ENCODE peak calls at places on chromosomes 12 and 14, in nine cellular contexts. Q is T-cell; Y is nephron progenitor cell; F is activated T-cell treated with anti-CD3 and anti-CD28 coated beads, Interleukin-2, amount 50 U/mL, for 72 hours; D is HT1080; V is frontal cortex; A is PC-9; G is Karpas-422; U is NCI-H1930. P is an unnamed sample.

GRCh38 chr12:100391856-100392255 is 35.0 kb downstream of the SLC17A8 start:
- DNase-seq in Q (no peak), Y (no peak), F (no peak), D (no peak), V (no peak), A (no peak), G (no peak), U (no peak), P (no peak)

GRCh38 chr12:97471194-97471593 is 8.6 kb downstream of the RMST start:
- DNase-seq in Q (no peak), Y (no peak), F (no peak), D (no peak), V (no peak), A (no peak), G (no peak), U (no peak), P (no peak)

GRCh38 chr14:26867171-26867757 is 269.4 kb upstream of the NOVA1 start:
- DNase-seq in Q (no peak), Y (no peak), F (no peak), D (no peak), V (no peak), A (no peak), G (no peak), U (no peak), P (no peak)

GRCh38 chr12:67773896-67774295 is 125.4 kb downstream of the DYRK2 start:
- DNase-seq in Q (no peak), Y (no peak), F (no peak), D (no peak), V (no peak), A (no peak), G (no peak), U (no peak), P (no peak)

GRCh38 chr12:108313609-108314331 is 25.3 kb downstream of the CMKLR1 start:
- DNase-seq in Q (peak), Y (no peak), F (no peak), D (peak), V (no peak), A (no peak), G (peak), U (no peak), P (no peak)

GRCh38 chr14:69543341-69544249 is 31.1 kb downstream of the CCDC177 start:
- DNase-seq in Q (peak), Y (peak), F (peak), D (peak), V (peak), A (peak), G (no peak), U (no peak), P (peak)

GRCh38 chr12:64714551-64714968 is 44.6 kb downstream of the GNS start:
- DNase-seq in Q (peak), Y (no peak), F (no peak), D (no peak), V (no peak), A (no peak), G (no peak), U (no peak), P (no peak)

GRCh38 chr14:105420976-105421674 is 1.5 kb downstream of the MTA1 start:
- DNase-seq in Q (no peak), Y (no peak), F (no peak), D (no peak), V (peak), A (no peak), G (peak), U (no peak), P (no peak)

GRCh38 chr12:114692558-114693531 is 8.9 kb upstream of the TBX3 start:
- DNase-seq in Q (no peak), Y (no peak), F (no peak), D (no peak), V (no peak), A (no peak), G (no peak), U (no peak), P (no peak)

GRCh38 chr12:57735952-57736742 is 2.4 kb downstream of the AGAP2 start:
- DNase-seq in Q (no peak), Y (peak), F (no peak), D (peak), V (peak), A (peak), G (no peak), U (peak), P (peak)

GRCh38 chr14:52240623-52241022 is 26.9 kb upstream of the PTGDR start:
- DNase-seq in Q (no peak), Y (no peak), F (no peak), D (no peak), V (no peak), A (no peak), G (no peak), U (no peak), P (no peak)

GRCh38 chr12:101671157-101671791 is 26.2 kb upstream of the CHPT1 start:
- DNase-seq in Q (peak), Y (no peak), F (peak), D (no peak), V (no peak), A (no peak), G (peak), U (no peak), P (no peak)

GRCh38 chr14:71487941-71488340 is 444.3 kb upstream of the RGS6 start:
- DNase-seq in Q (no peak), Y (no peak), F (no peak), D (peak), V (no peak), A (no peak), G (no peak), U (no peak), P (no peak)

GRCh38 chr14:68278568-68279436 is 459.2 kb downstream of the RAD51B start:
- DNase-seq in Q (no peak), Y (no peak), F (no peak), D (peak), V (peak), A (peak), G (no peak), U (no peak), P (peak)

GRCh38 chr12:118360785-118361404 is 11.8 kb downstream of the TAOK3 start:
- DNase-seq in Q (no peak), Y (no peak), F (no peak), D (peak), V (no peak), A (no peak), G (no peak), U (no peak), P (no peak)

GRCh38 chr12:100017056-100017455 is 32.3 kb upstream of the ANKS1B start:
- DNase-seq in Q (no peak), Y (no peak), F (no peak), D (peak), V (no peak), A (no peak), G (no peak), U (no peak), P (no peak)

GRCh38 chr14:96638041-96638855 is 136.1 kb downstream of the PAPOLA start:
- DNase-seq in Q (no peak), Y (no peak), F (no peak), D (no peak), V (no peak), A (no peak), G (no peak), U (no peak), P (no peak)

GRCh38 chr12:27455589-27455988 is 9.1 kb downstream of the SMCO2 start:
- DNase-seq in Q (no peak), Y (no peak), F (no peak), D (no peak), V (no peak), A (no peak), G (no peak), U (no peak), P (no peak)

GRCh38 chr12:87270894-87271293 is 758.3 kb downstream of the C12orf50 start:
- DNase-seq in Q (no peak), Y (no peak), F (no peak), D (no peak), V (no peak), A (no peak), G (no peak), U (no peak), P (no peak)

GRCh38 chr12:108693186-108693585 is 38.1 kb downstream of the CORO1C start:
- DNase-seq in Q (no peak), Y (no peak), F (no peak), D (no peak), V (no peak), A (no peak), G (no peak), U (no peak), P (no peak)

GRCh38 chr12:23055004-23055403 is 430.0 kb downstream of the ETNK1 start:
- DNase-seq in Q (no peak), Y (peak), F (peak), D (peak), V (no peak), A (peak), G (peak), U (no peak), P (no peak)

GRCh38 chr12:114562654-114563053 is 121.3 kb downstream of the TBX3 start:
- DNase-seq in Q (no peak), Y (no peak), F (no peak), D (no peak), V (no peak), A (no peak), G (no peak), U (no peak), P (no peak)

GRCh38 chr12:116708826-116709756 is 28.8 kb downstream of the SPRING1 start:
- DNase-seq in Q (peak), Y (peak), F (peak), D (peak), V (peak), A (peak), G (peak), U (peak), P (peak)

GRCh38 chr14:75794615-75795038 is 133.6 kb downstream of the TTLL5 start:
- DNase-seq in Q (no peak), Y (no peak), F (no peak), D (peak), V (peak), A (peak), G (no peak), U (no peak), P (no peak)

GRCh38 chr14:28629328-28630004 is 137.1 kb upstream of the FOXG1 start:
- DNase-seq in Q (no peak), Y (no peak), F (no peak), D (no peak), V (no peak), A (no peak), G (no peak), U (no peak), P (no peak)

GRCh38 chr12:43882578-43883178 is 46.8 kb downstream of the TMEM117 start:
- DNase-seq in Q (peak), Y (peak), F (peak), D (peak), V (peak), A (peak), G (peak), U (peak), P (no peak)

GRCh38 chr12:64400041-64400440 is 4.2 kb upstream of the XPOT start:
- DNase-seq in Q (no peak), Y (no peak), F (no peak), D (peak), V (no peak), A (no peak), G (no peak), U (no peak), P (no peak)

GRCh38 chr12:124125472-124125871 is 152.5 kb downstream of the ZNF664 start:
- DNase-seq in Q (no peak), Y (peak), F (no peak), D (no peak), V (no peak), A (no peak), G (no peak), U (peak), P (no peak)

GRCh38 chr12:8698132-8698829 is 490 bp downstream of the RIMKLB start:
- DNase-seq in Q (peak), Y (peak), F (peak), D (peak), V (no peak), A (peak), G (no peak), U (peak), P (no peak)

GRCh38 chr14:61503167-61503801 is 181.9 kb downstream of the PRKCH start:
- DNase-seq in Q (peak), Y (no peak), F (peak), D (no peak), V (no peak), A (no peak), G (peak), U (no peak), P (no peak)

GRCh38 chr12:122282066-122282465 is 15.8 kb upstream of the VPS33A start:
- DNase-seq in Q (no peak), Y (no peak), F (no peak), D (peak), V (no peak), A (no peak), G (peak), U (no peak), P (peak)

GRCh38 chr12:43964966-43965365 is 129.1 kb downstream of the TMEM117 start:
- DNase-seq in Q (no peak), Y (no peak), F (no peak), D (no peak), V (no peak), A (no peak), G (no peak), U (no peak), P (no peak)

GRCh38 chr12:30792648-30793499 is 38.1 kb upstream of the CAPRIN2 start:
- DNase-seq in Q (no peak), Y (no peak), F (no peak), D (peak), V (no peak), A (no peak), G (no peak), U (no peak), P (peak)

GRCh38 chr12:34393086-34393820 is 371.0 kb downstream of the ALG10 start:
- DNase-seq in Q (no peak), Y (no peak), F (no peak), D (no peak), V (no peak), A (peak), G (no peak), U (no peak), P (no peak)

GRCh38 chr14:74403619-74404417 is 22.2 kb downstream of the SYNDIG1L start:
- DNase-seq in Q (no peak), Y (no peak), F (no peak), D (no peak), V (no peak), A (no peak), G (no peak), U (no peak), P (no peak)

GRCh38 chr14:92452471-92452870 is 61.1 kb upstream of the RIN3 start:
- DNase-seq in Q (no peak), Y (no peak), F (no peak), D (no peak), V (no peak), A (no peak), G (no peak), U (no peak), P (no peak)

P was measured in T1000.